ENCODE peak calls at places on chromosomes 7 and 10, in eight cellular contexts. G, F, T, M, Z, J, W and V are unnamed samples.

GRCh38 chr10:71014021-71014782 is 125.8 kb upstream of the PCBD1 start:
- DNase-seq in G (no peak), F (no peak), T (peak), M (no peak), Z (no peak), J (no peak), W (no peak), V (no peak)

GRCh38 chr7:107387573-107388219 is 82.2 kb upstream of the GPR22 start:
- DNase-seq in G (no peak), F (no peak), T (no peak), M (no peak), Z (peak), J (peak), W (no peak), V (no peak)

GRCh38 chr10:123357363-123358075 is 203.3 kb downstream of the BUB3 start:
- DNase-seq in G (no peak), F (no peak), T (no peak), M (no peak), Z (no peak), J (no peak), W (no peak), V (no peak)

GRCh38 chr10:114801411-114801813 is 20.2 kb upstream of the FHIP2A start:
- DNase-seq in G (no peak), F (no peak), T (no peak), M (no peak), Z (no peak), J (no peak), W (no peak), V (no peak)

GRCh38 chr10:106863549-106863948 is 301.0 kb downstream of the SORCS1 start:
- DNase-seq in G (no peak), F (no peak), T (no peak), M (no peak), Z (no peak), J (no peak), W (no peak), V (no peak)

GRCh38 chr10:80174641-80175395 is 30.5 kb downstream of the ANXA11 start:
- DNase-seq in G (no peak), F (no peak), T (no peak), M (no peak), Z (no peak), J (no peak), W (no peak), V (no peak)

GRCh38 chr7:114026486-114027089 is 107.8 kb upstream of the PPP1R3A start:
- DNase-seq in G (no peak), F (peak), T (no peak), M (peak), Z (peak), J (peak), W (no peak), V (no peak)

GRCh38 chr10:132465889-132466519 is 69.0 kb downstream of the PWWP2B start:
- DNase-seq in G (no peak), F (no peak), T (peak), M (no peak), Z (no peak), J (no peak), W (no peak), V (no peak)

GRCh38 chr10:86004310-86004709 is 362.3 kb downstream of the GRID1 start:
- DNase-seq in G (no peak), F (no peak), T (no peak), M (no peak), Z (no peak), J (no peak), W (no peak), V (no peak)

GRCh38 chr7:84529480-84530205 is 335.1 kb upstream of the SEMA3A start:
- DNase-seq in G (no peak), F (no peak), T (no peak), M (peak), Z (peak), J (peak), W (no peak), V (no peak)

GRCh38 chr7:36308031-36308430 is 81.6 kb upstream of the ANLN start:
- DNase-seq in G (no peak), F (no peak), T (no peak), M (peak), Z (no peak), J (peak), W (no peak), V (no peak)

GRCh38 chr10:49614242-49615198 is 683 bp downstream of the CHAT start:
- DNase-seq in G (no peak), F (no peak), T (no peak), M (no peak), Z (no peak), J (no peak), W (no peak), V (no peak)

GRCh38 chr7:155490697-155491628 is 33.0 kb downstream of the EN2 start:
- DNase-seq in G (no peak), F (peak), T (peak), M (peak), Z (no peak), J (peak), W (no peak), V (no peak)

GRCh38 chr7:25906760-25907159 is 245.2 kb upstream of the NFE2L3 start:
- DNase-seq in G (no peak), F (no peak), T (no peak), M (no peak), Z (no peak), J (no peak), W (no peak), V (no peak)

GRCh38 chr10:97689637-97690036 is 2.6 kb upstream of the AVPI1 start:
- DNase-seq in G (no peak), F (no peak), T (no peak), M (peak), Z (peak), J (peak), W (no peak), V (no peak)

GRCh38 chr10:96421995-96422394 is 63.2 kb upstream of the OPALIN start:
- DNase-seq in G (no peak), F (no peak), T (no peak), M (no peak), Z (no peak), J (no peak), W (no peak), V (no peak)

GRCh38 chr7:875476-876076 is 778 bp upstream of the GET4 start:
- DNase-seq in G (no peak), F (no peak), T (no peak), M (no peak), Z (no peak), J (no peak), W (no peak), V (no peak)

GRCh38 chr7:37067961-37068536 is 343.8 kb upstream of the AOAH start:
- DNase-seq in G (no peak), F (no peak), T (no peak), M (no peak), Z (no peak), J (no peak), W (no peak), V (no peak)

GRCh38 chr7:26910221-26910620 is 45.8 kb upstream of the SKAP2 start:
- DNase-seq in G (no peak), F (no peak), T (no peak), M (peak), Z (peak), J (peak), W (no peak), V (no peak)

GRCh38 chr7:14745076-14745475 is 157.5 kb downstream of the DGKB start:
- DNase-seq in G (no peak), F (no peak), T (no peak), M (no peak), Z (no peak), J (peak), W (no peak), V (no peak)

GRCh38 chr7:77235280-77235679 is 35.7 kb upstream of the FGL2 start:
- DNase-seq in G (no peak), F (no peak), T (no peak), M (peak), Z (no peak), J (peak), W (no peak), V (no peak)

GRCh38 chr7:5478568-5479045 is 55.0 kb upstream of the TNRC18 start:
- DNase-seq in G (no peak), F (no peak), T (no peak), M (no peak), Z (no peak), J (no peak), W (no peak), V (no peak)

GRCh38 chr10:132319853-132320669 is 11.9 kb upstream of the LRRC27 start:
- DNase-seq in G (no peak), F (no peak), T (no peak), M (peak), Z (peak), J (peak), W (no peak), V (no peak)

GRCh38 chr10:28418069-28418468 is 114.8 kb upstream of the WAC start:
- DNase-seq in G (no peak), F (no peak), T (no peak), M (no peak), Z (no peak), J (no peak), W (no peak), V (no peak)

GRCh38 chr10:101052285-101052684 is 9.5 kb upstream of the KAZALD1 start:
- DNase-seq in G (no peak), F (no peak), T (no peak), M (peak), Z (peak), J (peak), W (no peak), V (no peak)

GRCh38 chr7:86904949-86905834 is 154.3 kb downstream of the ELAPOR2 start:
- DNase-seq in G (no peak), F (peak), T (no peak), M (peak), Z (peak), J (peak), W (no peak), V (no peak)

GRCh38 chr10:31340343-31340742 is 21.3 kb downstream of the ZEB1 start:
- DNase-seq in G (no peak), F (no peak), T (no peak), M (peak), Z (no peak), J (peak), W (no peak), V (no peak)

GRCh38 chr10:102152545-102152890 is 329 bp downstream of the NOLC1 start:
- DNase-seq in G (no peak), F (no peak), T (no peak), M (no peak), Z (no peak), J (no peak), W (no peak), V (no peak)

GRCh38 chr7:1322240-1323110 is 89.8 kb downstream of the UNCX start:
- DNase-seq in G (no peak), F (no peak), T (no peak), M (no peak), Z (no peak), J (no peak), W (no peak), V (no peak)

GRCh38 chr7:139502226-139502625 is 18.8 kb upstream of the KLRG2 start:
- DNase-seq in G (no peak), F (no peak), T (no peak), M (no peak), Z (no peak), J (no peak), W (no peak), V (no peak)

GRCh38 chr7:80884511-80885195 is 34.2 kb downstream of the SEMA3C start:
- DNase-seq in G (no peak), F (no peak), T (no peak), M (no peak), Z (no peak), J (peak), W (no peak), V (no peak)

GRCh38 chr10:103668351-103669242 is 175.1 kb downstream of the NEURL1 start:
- DNase-seq in G (no peak), F (no peak), T (peak), M (peak), Z (peak), J (no peak), W (no peak), V (no peak)

GRCh38 chr7:153886121-153886505 is 166.1 kb upstream of the DPP6 start:
- DNase-seq in G (no peak), F (no peak), T (no peak), M (no peak), Z (no peak), J (no peak), W (no peak), V (no peak)

GRCh38 chr10:49758249-49758930 is 3.7 kb downstream of the OGDHL start:
- DNase-seq in G (no peak), F (no peak), T (no peak), M (no peak), Z (no peak), J (no peak), W (no peak), V (no peak)

GRCh38 chr10:103571656-103571975 is 78.1 kb downstream of the NEURL1 start:
- DNase-seq in G (no peak), F (no peak), T (no peak), M (no peak), Z (no peak), J (no peak), W (no peak), V (no peak)